ENCODE peak calls at places on chromosomes 1 and 21, in seven cellular contexts. D is IMR-90, E is heart right ventricle, F is left ventricle myocardium inferior, M is cardiac fibroblast, H is cardiac muscle cell, Q is lower lobe of right lung. R is an unnamed sample.
A peak's percentile ranks its signal among the peaks of the same experiment; 100 is the strongest.

GRCh38 chr1:236515443-236515958 is 8.3 kb upstream of the LGALS8 start:
- DNase-seq in M (peak; percentile 62), F (no peak), H (no peak), D (no peak), E (no peak), Q (no peak), R (no peak)

GRCh38 chr1:220892997-220893700 is 13.9 kb downstream of the HLX start:
- DNase-seq in H (no peak), M (no peak), E (no peak), F (no peak), Q (no peak), D (no peak), R (no peak)

GRCh38 chr1:220887868-220888664 is 8.8 kb downstream of the HLX start:
- DNase-seq in E (no peak), H (no peak), D (no peak), M (no peak), Q (no peak), F (no peak), R (no peak)

GRCh38 chr21:45988366-45989347 is 7.1 kb downstream of the COL6A1 start:
- DNase-seq in F (peak; percentile 19), D (no peak), Q (no peak), M (no peak), H (no peak), E (no peak), R (no peak)

GRCh38 chr1:4825841-4826450 is 171.5 kb downstream of the AJAP1 start:
- DNase-seq in E (no peak), M (no peak), H (peak; percentile 23), D (no peak), F (no peak), Q (no peak), R (peak; percentile 32)

GRCh38 chr1:13733705-13734104 is 33.7 kb downstream of the PRDM2 start:
- DNase-seq in F (no peak), H (no peak), Q (no peak), E (no peak), D (no peak), M (no peak), R (no peak)

GRCh38 chr1:157140068-157140588 is 1.9 kb upstream of the ETV3 start:
- DNase-seq in E (no peak), F (no peak), M (no peak), Q (no peak), D (no peak), H (no peak), R (no peak)

GRCh38 chr1:41805771-41806471 is 112.8 kb downstream of the HIVEP3 start:
- DNase-seq in D (no peak), Q (no peak), H (no peak), F (no peak), M (no peak), E (no peak), R (no peak)

GRCh38 chr1:74679811-74680210 is 6.2 kb upstream of the ERICH3 start:
- DNase-seq in M (no peak), Q (no peak), F (no peak), D (no peak), H (no peak), E (no peak), R (no peak)

GRCh38 chr21:44713846-44714245 is 2.5 kb upstream of the TSPEAR start:
- DNase-seq in M (no peak), Q (no peak), H (no peak), D (no peak), E (no peak), F (no peak), R (no peak)

GRCh38 chr1:221756830-221757551 is 15.1 kb upstream of the DUSP10 start:
- DNase-seq in Q (no peak), M (no peak), F (no peak), D (peak; percentile 62), E (no peak), H (no peak), R (no peak)

GRCh38 chr1:55589656-55590297 is 374.6 kb upstream of the USP24 start:
- DNase-seq in Q (no peak), E (no peak), D (no peak), H (no peak), M (peak; percentile 76), F (no peak), R (no peak)

GRCh38 chr1:145942891-145943290 is 14.9 kb downstream of the LIX1L start:
- DNase-seq in D (no peak), F (no peak), E (no peak), H (no peak), Q (no peak), M (no peak), R (no peak)

GRCh38 chr1:206579747-206580437 is 32.4 kb downstream of the EIF2D start:
- DNase-seq in M (peak; percentile 31), F (peak; percentile 64), H (no peak), E (peak; percentile 71), D (peak; percentile 22), Q (peak; percentile 92), R (peak; percentile 83)

GRCh38 chr1:229378586-229379442 is 36.0 kb upstream of the CCSAP start:
- DNase-seq in D (no peak), H (no peak), M (no peak), F (no peak), E (no peak), Q (no peak), R (no peak)
- TF ChIP-seq CTCF in D (no peak), H (no peak), M (no peak), F (no peak), E (no peak), Q (no peak), R (no peak)

GRCh38 chr1:182133181-182133580 is 71.7 kb upstream of the ZNF648 start:
- DNase-seq in F (no peak), Q (no peak), D (no peak), M (no peak), H (no peak), E (no peak), R (no peak)

GRCh38 chr1:182129398-182129797 is 67.9 kb upstream of the ZNF648 start:
- DNase-seq in H (no peak), F (no peak), M (no peak), D (no peak), Q (no peak), E (no peak), R (no peak)

GRCh38 chr1:182137546-182137945 is 76.0 kb upstream of the ZNF648 start:
- DNase-seq in D (no peak), M (no peak), Q (no peak), E (no peak), H (no peak), F (no peak), R (no peak)

GRCh38 chr1:182135946-182136345 is 74.4 kb upstream of the ZNF648 start:
- DNase-seq in F (no peak), E (no peak), D (no peak), Q (no peak), M (no peak), H (no peak), R (no peak)

DNA sequence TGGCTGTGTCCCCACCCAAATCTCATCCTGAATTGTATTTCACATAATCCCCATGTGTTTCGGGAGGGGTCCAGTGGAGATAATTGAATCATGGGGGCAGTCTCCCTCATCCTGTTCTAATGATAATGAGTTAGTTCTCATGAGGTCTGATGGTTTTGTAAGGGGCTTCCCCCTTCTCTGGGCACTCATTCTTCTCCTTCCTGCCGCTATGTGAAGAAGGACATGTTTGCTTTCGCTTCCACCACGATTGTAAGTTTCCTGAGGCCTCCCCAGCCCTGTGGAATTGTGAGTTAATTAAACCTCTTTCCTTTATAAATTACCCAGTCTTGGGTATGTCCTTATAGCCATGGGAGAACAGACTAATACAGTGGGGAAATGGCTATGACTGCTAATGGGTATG is 72.7 kb upstream of the ZNF648 start:
- DNase-seq in Q (no peak), F (no peak), E (no peak), D (no peak), H (no peak), M (no peak), R (no peak)
- TF ChIP-seq CTCF in Q (no peak), F (no peak), E (no peak), D (no peak), H (no peak), M (no peak), R (no peak)

GRCh38 chr21:22421416-22422190 is 1423.4 kb downstream of the NCAM2 start:
- DNase-seq in F (no peak), H (no peak), E (no peak), M (no peak), D (no peak), Q (no peak), R (no peak)
- TF ChIP-seq CTCF in F (no peak), H (no peak), E (no peak), M (no peak), D (no peak), Q (no peak), R (no peak)

GRCh38 chr1:70034403-70034802 is 171.0 kb downstream of the LRRC40 start:
- DNase-seq in M (peak; percentile 74), D (peak; percentile 77), H (peak; percentile 71), Q (no peak), F (no peak), E (no peak), R (no peak)
- TF ChIP-seq CTCF in M (peak; percentile 61), D (peak; percentile 67), H (peak; percentile 48), Q (no peak), F (peak; percentile 47), E (no peak), R (no peak)

DNA sequence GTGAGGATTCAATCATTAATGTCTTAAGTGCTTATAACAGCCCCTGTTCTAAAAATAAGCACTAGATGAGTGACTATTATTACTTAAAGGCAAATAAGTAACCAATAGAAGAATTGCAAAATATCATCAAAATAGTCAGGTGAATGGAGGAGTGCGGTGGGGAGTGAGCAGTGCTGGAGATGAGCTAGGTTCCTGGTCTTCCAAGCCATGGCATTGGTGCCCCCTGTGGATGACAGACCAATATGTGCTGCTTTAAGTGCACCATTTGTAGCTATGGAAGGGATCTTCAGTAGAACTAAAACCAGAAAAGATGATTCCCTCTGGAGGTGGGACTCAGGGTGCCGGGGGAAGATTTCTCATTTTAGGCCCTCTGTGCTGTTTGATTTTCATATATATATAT is 46.1 kb upstream of the SLC30A1 start:
- DNase-seq in F (no peak), M (peak; percentile 65), H (no peak), Q (peak; percentile 58), E (no peak), D (peak; percentile 51), R (no peak)
- TF ChIP-seq CTCF in F (peak; percentile 48), M (peak; percentile 40), H (peak; percentile 34), Q (peak; percentile 35), E (peak; percentile 29), D (peak; percentile 52), R (peak; percentile 48)